ENCODE peak calls at places on chromosomes 11 and 22, in ten cellular contexts. D is hepatocyte; A is PC-3; I is cardiac muscle cell; U is transverse colon; V is CD4-positive, alpha-beta memory T cell; L is heart left ventricle; S is HepG2; O is left ventricle myocardium inferior; R is mesendoderm. Z is an unnamed sample. For H3K36me3, the result is how much of the 10 kb centered on the place peaks cover.

GRCh38 chr11:95338430-95338991 is 107.5 kb upstream of the SESN3 start:
- DNase-seq in D (peak), A (no peak), I (peak), U (peak), V (no peak), L (peak), S (no peak), O (peak), R (no peak), Z (peak)

GRCh38 chr11:25793637-25794036 is 538.3 kb upstream of the ANO3 start:
- DNase-seq in D (no peak), A (no peak), I (no peak), U (no peak), V (no peak), L (no peak), S (no peak), O (no peak), R (no peak), Z (no peak)

GRCh38 chr11:66039765-66040164 is 9.2 kb downstream of the GAL3ST3 start:
- DNase-seq in D (no peak), A (no peak), I (no peak), U (no peak), V (no peak), L (no peak), S (no peak), O (no peak), R (no peak), Z (no peak)

GRCh38 chr11:131674051-131674755 is 303.8 kb downstream of the NTM start:
- DNase-seq in D (peak), A (peak), I (peak), U (peak), V (peak), L (peak), S (peak), O (peak), R (peak), Z (peak)

GRCh38 chr22:19937616-19938473 is 3.7 kb upstream of the COMT start:
- DNase-seq in D (no peak), A (no peak), I (no peak), U (no peak), V (no peak), L (no peak), S (peak), O (no peak), R (no peak), Z (no peak)

GRCh38 chr22:41925783-41926460 is 684 bp downstream of the TNFRSF13C start:
- DNase-seq in D (peak), A (peak), I (peak), U (peak), V (peak), L (peak), S (peak), O (peak), R (peak), Z (peak)

GRCh38 chr11:63670738-63671321 is 346 bp downstream of the ATL3 start:
- DNase-seq in D (peak), A (peak), I (peak), U (peak), V (peak), L (peak), S (no peak), O (peak), R (peak), Z (peak)

GRCh38 chr22:48891688-48892380 is 935.8 kb downstream of the BRD1 start:
- DNase-seq in D (no peak), A (no peak), I (no peak), U (no peak), V (no peak), L (no peak), S (no peak), O (no peak), R (no peak), Z (peak)

GRCh38 chr11:11297578-11297977 is 55.5 kb downstream of the CSNK2A3 start:
- DNase-seq in D (no peak), A (no peak), I (no peak), U (no peak), V (no peak), L (no peak), S (no peak), O (no peak), R (no peak), Z (peak)

GRCh38 chr22:37050913-37051628 is 471 bp upstream of the KCTD17 start:
- DNase-seq in D (no peak), A (no peak), I (no peak), U (no peak), V (no peak), L (no peak), S (no peak), O (no peak), R (no peak), Z (no peak)

GRCh38 chr11:57235761-57236703 is 1.0 kb downstream of the APLNR start:
- DNase-seq in D (no peak), A (no peak), I (no peak), U (no peak), V (no peak), L (no peak), S (no peak), O (no peak), R (no peak), Z (no peak)

GRCh38 chr11:13354335-13354734 is 76.7 kb downstream of the BMAL1 start:
- DNase-seq in D (no peak), A (peak), I (peak), U (no peak), V (no peak), L (no peak), S (no peak), O (no peak), R (peak), Z (peak)

GRCh38 chr22:24319451-24319850 is 48.8 kb downstream of the SPECC1L start:
- DNase-seq in D (no peak), A (peak), I (no peak), U (no peak), V (no peak), L (no peak), S (no peak), O (no peak), R (no peak), Z (no peak)

GRCh38 chr11:117057727-117058126 is 40.5 kb downstream of the SIK3 start:
- DNase-seq in D (no peak), A (no peak), I (no peak), U (no peak), V (no peak), L (no peak), S (no peak), O (no peak), R (no peak), Z (no peak)

GRCh38 chr11:3229673-3230630 is 2.3 kb downstream of the MRGPRE start:
- DNase-seq in D (no peak), A (no peak), I (no peak), U (no peak), V (no peak), L (no peak), S (no peak), O (no peak), R (no peak), Z (peak)

GRCh38 chr11:36177837-36178236 is 111.4 kb downstream of the COMMD9 start:
- DNase-seq in D (no peak), A (no peak), I (no peak), U (no peak), V (no peak), L (no peak), S (no peak), O (no peak), R (no peak), Z (no peak)

GRCh38 chr22:47197735-47198500 is 435.5 kb downstream of the TBC1D22A start:
- DNase-seq in D (no peak), A (no peak), I (no peak), U (no peak), V (no peak), L (peak), S (no peak), O (no peak), R (no peak), Z (no peak)

GRCh38 chr11:85884581-85885021 is 29.4 kb downstream of the CCDC83 start:
- DNase-seq in D (no peak), A (no peak), I (no peak), U (no peak), V (no peak), L (no peak), S (no peak), O (no peak), R (no peak), Z (no peak)

GRCh38 chr11:123799438-123799837 is 6.7 kb downstream of the OR6M1 start:
- DNase-seq in D (no peak), A (no peak), I (no peak), U (no peak), V (no peak), L (no peak), S (no peak), O (no peak), R (no peak), Z (no peak)

GRCh38 chr22:17097062-17097461 is 12.3 kb downstream of the IL17RA start:
- DNase-seq in D (no peak), A (no peak), I (no peak), U (no peak), V (no peak), L (no peak), S (no peak), O (no peak), R (no peak), Z (peak)

GRCh38 chr11:59183768-59184167 is 11.8 kb downstream of the DTX4 start:
- DNase-seq in D (no peak), A (no peak), I (no peak), U (no peak), V (no peak), L (no peak), S (no peak), O (no peak), R (no peak), Z (no peak)
- H3K4me3 ChIP-seq in D (no peak), A (no peak), I (no peak), U (no peak), V (no peak), L (no peak), S (no peak), O (no peak), R (no peak), Z (no peak)

GRCh38 chr11:35159111-35159510 is 20.1 kb downstream of the CD44 start:
- DNase-seq in D (no peak), A (no peak), I (no peak), U (no peak), V (no peak), L (no peak), S (no peak), O (no peak), R (no peak), Z (no peak)
- H3K36me3 ChIP-seq in D (under half), A (half or more), I (under half), U (under half), V (under half), L (under half), S (under half), O (under half), R (under half), Z (under half)

DNA sequence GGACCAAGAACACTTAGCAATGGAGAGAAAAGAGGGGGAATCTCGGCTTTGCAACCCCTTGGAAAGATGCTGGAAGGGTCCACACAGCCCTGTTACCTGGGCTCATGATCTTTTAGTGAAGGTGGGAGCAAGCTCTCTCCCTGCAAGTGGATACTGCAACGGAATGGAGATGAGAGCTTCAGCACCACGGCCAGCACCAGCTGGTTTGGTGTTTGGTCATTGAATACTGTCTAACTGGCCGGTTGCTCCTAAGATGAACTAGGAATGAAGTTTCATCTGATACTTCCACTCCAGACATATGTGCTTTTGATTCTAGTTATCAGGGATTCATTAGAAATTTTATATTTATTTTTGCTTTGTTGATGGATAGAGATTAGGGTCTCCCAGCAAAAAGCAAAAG is 16.3 kb downstream of the HTR3A start:
- DNase-seq in D (peak), A (peak), I (peak), U (no peak), V (peak), L (no peak), S (peak), O (peak), R (peak), Z (peak)
- H3K4me3 ChIP-seq in D (no peak), A (no peak), I (no peak), U (no peak), V (no peak), L (no peak), S (no peak), O (no peak), R (no peak), Z (no peak)

GRCh38 chr11:24687748-24688147 is 190.9 kb downstream of the LUZP2 start:
- DNase-seq in D (no peak), A (no peak), I (no peak), U (no peak), V (no peak), L (no peak), S (no peak), O (no peak), R (no peak), Z (no peak)
- H3K36me3 ChIP-seq in D (under half), A (under half), I (under half), U (under half), V (under half), L (under half), S (under half), O (under half), R (under half), Z (under half)